ENCODE peak calls at places on chromosomes 1 and 21, in six cellular contexts. One of them, this sample, is unnamed.

GRCh38 chr1:237748192-237748591 is 142.5 kb downstream of the ZP4 start:
- DNase-seq in right cardiac atrium: no peak
- DNase-seq in aorta: no peak
- DNase-seq in body of pancreas: no peak
- DNase-seq in psoas muscle: no peak
- DNase-seq in adrenal gland: no peak
- DNase-seq in this sample: no peak

GRCh38 chr1:113677250-113678158 is 81.8 kb downstream of the PHTF1 start:
- DNase-seq in adrenal gland: peak; percentile 78
- DNase-seq in aorta: no peak
- DNase-seq in right cardiac atrium: peak; percentile 26
- DNase-seq in psoas muscle: peak; percentile 58
- DNase-seq in body of pancreas: peak; percentile 52
- DNase-seq in this sample: no peak

GRCh38 chr1:203186446-203187305 is at the start of gene CHI3L1:
- DNase-seq in adrenal gland: no peak
- DNase-seq in right cardiac atrium: no peak
- DNase-seq in aorta: no peak
- DNase-seq in body of pancreas: peak; percentile 48
- DNase-seq in psoas muscle: no peak
- DNase-seq in this sample: no peak

GRCh38 chr1:71184410-71184809 is 103.6 kb upstream of the ZRANB2 start:
- DNase-seq in aorta: no peak
- DNase-seq in psoas muscle: no peak
- DNase-seq in right cardiac atrium: no peak
- DNase-seq in body of pancreas: no peak
- DNase-seq in adrenal gland: no peak
- DNase-seq in this sample: no peak

GRCh38 chr21:44067011-44067839 is 40.0 kb upstream of the PWP2 start:
- DNase-seq in aorta: no peak
- DNase-seq in right cardiac atrium: no peak
- DNase-seq in body of pancreas: no peak
- DNase-seq in psoas muscle: no peak
- DNase-seq in adrenal gland: no peak
- DNase-seq in this sample: no peak

GRCh38 chr1:1614204-1614953 is 921 bp upstream of the MIB2 start:
- DNase-seq in body of pancreas: peak; percentile 76
- DNase-seq in psoas muscle: peak; percentile 54
- DNase-seq in aorta: peak; percentile 67
- DNase-seq in adrenal gland: peak; percentile 90
- DNase-seq in right cardiac atrium: peak; percentile 54
- DNase-seq in this sample: no peak

GRCh38 chr1:29389533-29390041 is 153.3 kb downstream of the PTPRU start:
- DNase-seq in right cardiac atrium: no peak
- DNase-seq in aorta: no peak
- DNase-seq in body of pancreas: no peak
- DNase-seq in psoas muscle: no peak
- DNase-seq in adrenal gland: no peak
- DNase-seq in this sample: no peak

GRCh38 chr1:31797216-31797615 is 18.6 kb downstream of the SPOCD1 start:
- DNase-seq in adrenal gland: peak; percentile 5
- DNase-seq in right cardiac atrium: no peak
- DNase-seq in aorta: no peak
- DNase-seq in body of pancreas: no peak
- DNase-seq in psoas muscle: peak; percentile 4
- DNase-seq in this sample: no peak

GRCh38 chr21:29335720-29336119 is 37.0 kb downstream of the BACH1 start:
- DNase-seq in adrenal gland: no peak
- DNase-seq in aorta: no peak
- DNase-seq in body of pancreas: no peak
- DNase-seq in right cardiac atrium: no peak
- DNase-seq in psoas muscle: no peak
- DNase-seq in this sample: no peak

GRCh38 chr1:56954664-56955063 is 11.2 kb downstream of the C8B start:
- DNase-seq in aorta: no peak
- DNase-seq in right cardiac atrium: no peak
- DNase-seq in psoas muscle: no peak
- DNase-seq in adrenal gland: no peak
- DNase-seq in body of pancreas: no peak
- DNase-seq in this sample: no peak

GRCh38 chr1:59926381-59927243 is at the start of gene CYP2J2:
- DNase-seq in psoas muscle: peak; percentile 79
- DNase-seq in body of pancreas: peak; percentile 61
- DNase-seq in adrenal gland: peak; percentile 45
- DNase-seq in right cardiac atrium: peak; percentile 60
- DNase-seq in aorta: peak; percentile 63
- DNase-seq in this sample: peak; percentile 86

GRCh38 chr1:154306151-154306550 is 14.7 kb upstream of the AQP10 start:
- DNase-seq in aorta: no peak
- DNase-seq in adrenal gland: no peak
- DNase-seq in right cardiac atrium: no peak
- DNase-seq in psoas muscle: no peak
- DNase-seq in body of pancreas: no peak
- DNase-seq in this sample: no peak

GRCh38 chr21:43917515-43918384 is 52.7 kb downstream of the AGPAT3 start:
- DNase-seq in aorta: peak; percentile 8
- DNase-seq in adrenal gland: no peak
- DNase-seq in right cardiac atrium: no peak
- DNase-seq in body of pancreas: no peak
- DNase-seq in psoas muscle: no peak
- DNase-seq in this sample: peak; percentile 13

GRCh38 chr1:65425697-65426096 is 5.2 kb downstream of the LEPR start:
- DNase-seq in aorta: no peak
- DNase-seq in psoas muscle: no peak
- DNase-seq in right cardiac atrium: no peak
- DNase-seq in body of pancreas: no peak
- DNase-seq in adrenal gland: no peak
- DNase-seq in this sample: no peak

GRCh38 chr1:11550664-11551283 is 71.8 kb downstream of the DISP3 start:
- DNase-seq in adrenal gland: peak; percentile 78
- DNase-seq in psoas muscle: no peak
- DNase-seq in body of pancreas: peak; percentile 65
- DNase-seq in aorta: no peak
- DNase-seq in right cardiac atrium: peak; percentile 59
- DNase-seq in this sample: peak; percentile 58

DNA sequence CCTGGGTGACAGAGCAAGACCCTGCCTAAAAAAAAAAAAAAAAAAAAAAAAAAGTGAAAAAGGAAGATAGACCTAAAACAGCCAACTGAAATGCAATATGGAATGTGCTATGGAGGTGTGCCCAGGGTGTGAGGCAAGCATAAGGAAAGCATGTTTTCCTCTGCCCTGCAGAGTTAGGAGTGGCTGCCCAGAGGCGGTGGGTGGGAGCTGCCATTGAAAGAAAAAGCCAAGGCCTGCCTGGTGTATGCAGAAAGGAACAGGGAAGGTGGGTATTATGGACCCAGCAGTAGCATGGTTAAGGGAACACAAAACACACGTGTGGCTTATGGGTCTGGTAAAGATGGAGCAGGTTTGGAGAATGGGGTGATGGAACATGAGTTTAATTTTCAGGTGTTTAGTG is 8.9 kb downstream of the CD244 start:
- DNase-seq in adrenal gland: no peak
- DNase-seq in psoas muscle: no peak
- DNase-seq in body of pancreas: no peak
- DNase-seq in aorta: no peak
- DNase-seq in right cardiac atrium: no peak
- DNase-seq in this sample: no peak
- H3K4me3 ChIP-seq in adrenal gland: no peak overlapping the region
- H3K4me3 ChIP-seq in psoas muscle: no peak overlapping the region
- H3K4me3 ChIP-seq in body of pancreas: no peak overlapping the region
- H3K4me3 ChIP-seq in aorta: no peak overlapping the region
- H3K4me3 ChIP-seq in right cardiac atrium: no peak overlapping the region
- H3K4me3 ChIP-seq in this sample: no peak overlapping the region

DNA sequence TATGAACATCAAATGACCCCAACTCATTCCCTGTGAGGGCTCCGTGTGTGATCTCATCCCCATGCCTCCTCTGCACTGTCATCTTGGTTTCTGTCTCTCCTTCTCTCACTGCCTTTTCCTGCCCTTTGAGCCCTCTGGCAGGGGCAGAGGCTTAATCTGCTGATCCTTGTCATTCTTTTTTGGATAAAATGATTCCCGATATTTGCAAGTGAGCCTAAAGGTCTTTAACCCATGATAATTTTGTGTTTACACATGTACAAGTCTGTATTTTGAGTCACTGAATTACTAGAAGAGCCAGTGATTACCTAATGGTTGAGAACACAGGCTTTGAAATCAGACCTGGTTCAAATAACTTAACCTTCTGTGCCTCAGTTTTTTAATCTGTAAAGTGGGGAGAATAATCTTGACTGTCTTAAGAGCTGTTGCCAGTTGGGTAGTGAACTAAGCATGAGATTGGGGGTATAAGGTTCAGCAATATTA is 1.8 kb downstream of the ECHDC2 start:
- DNase-seq in psoas muscle: no peak
- DNase-seq in right cardiac atrium: no peak
- DNase-seq in aorta: no peak
- DNase-seq in adrenal gland: no peak
- DNase-seq in body of pancreas: no peak
- DNase-seq in this sample: no peak
- H3K4me3 ChIP-seq in psoas muscle: no peak overlapping the region
- H3K4me3 ChIP-seq in right cardiac atrium: no peak overlapping the region
- H3K4me3 ChIP-seq in aorta: no peak overlapping the region
- H3K4me3 ChIP-seq in adrenal gland: no peak overlapping the region
- H3K4me3 ChIP-seq in body of pancreas: no peak overlapping the region
- H3K4me3 ChIP-seq in this sample: no peak overlapping the region

GRCh38 chr21:41360072-41360821 is 1.6 kb upstream of the MX2 start:
- DNase-seq in right cardiac atrium: peak; percentile 80
- DNase-seq in body of pancreas: peak; percentile 81
- DNase-seq in aorta: no peak
- DNase-seq in adrenal gland: no peak
- DNase-seq in psoas muscle: peak; percentile 77
- DNase-seq in this sample: peak; percentile 47

GRCh38 chr21:41361786-41362604 is at the start of gene MX2:
- DNase-seq in right cardiac atrium: peak; percentile 88
- DNase-seq in adrenal gland: peak; percentile 47
- DNase-seq in aorta: peak; percentile 76
- DNase-seq in body of pancreas: peak; percentile 71
- DNase-seq in psoas muscle: peak; percentile 87
- DNase-seq in this sample: peak; percentile 79

GRCh38 chr21:41362605-41363369 is 960 bp downstream of the MX2 start:
- DNase-seq in body of pancreas: no peak
- DNase-seq in adrenal gland: no peak
- DNase-seq in right cardiac atrium: no peak
- DNase-seq in psoas muscle: no peak
- DNase-seq in aorta: no peak
- DNase-seq in this sample: no peak

GRCh38 chr21:41359289-41359688 is 2.5 kb upstream of the MX2 start:
- DNase-seq in adrenal gland: no peak
- DNase-seq in psoas muscle: no peak
- DNase-seq in body of pancreas: no peak
- DNase-seq in aorta: no peak
- DNase-seq in right cardiac atrium: no peak
- DNase-seq in this sample: no peak

DNA sequence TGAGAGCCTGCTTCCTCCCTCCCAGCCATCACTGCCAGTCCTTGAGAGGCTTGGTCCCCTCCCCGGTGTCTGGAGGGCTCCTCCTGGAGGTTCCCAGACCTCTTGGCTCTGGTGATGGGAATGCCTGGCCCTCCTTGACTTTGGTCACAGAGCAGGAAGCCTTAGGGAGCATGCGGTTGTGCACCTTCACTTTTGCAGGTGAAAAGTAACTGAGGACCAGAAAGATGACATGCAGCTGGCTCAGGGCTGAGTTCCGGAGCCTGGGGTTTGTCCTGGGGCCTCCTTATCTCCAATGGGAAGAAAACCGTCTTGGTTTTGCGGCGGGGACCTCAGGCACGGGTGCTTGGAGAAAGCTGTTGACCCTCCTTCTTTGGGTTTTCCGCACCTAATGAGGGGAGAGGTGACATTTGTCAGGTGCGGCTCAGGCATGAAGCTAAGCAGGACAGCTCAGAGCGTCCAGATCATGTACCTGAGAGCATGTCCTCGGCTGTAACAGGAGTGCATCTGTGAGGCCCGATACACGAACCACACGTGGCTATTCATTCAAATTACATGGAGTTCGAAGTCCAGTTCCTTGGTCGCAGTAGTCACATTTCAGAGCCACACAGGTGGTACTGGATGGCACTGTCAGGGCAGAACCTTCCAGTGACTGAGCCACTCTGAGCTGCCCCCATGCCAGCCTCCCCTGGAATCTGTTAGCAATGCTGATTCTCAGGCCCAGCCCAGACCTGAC is 608 bp upstream of the MX2 start:
- DNase-seq in aorta: no peak
- DNase-seq in right cardiac atrium: no peak
- DNase-seq in psoas muscle: no peak
- DNase-seq in adrenal gland: no peak
- DNase-seq in body of pancreas: no peak
- DNase-seq in this sample: no peak
- H3K4me3 ChIP-seq in aorta: no peak overlapping the region
- H3K4me3 ChIP-seq in right cardiac atrium: no peak overlapping the region
- H3K4me3 ChIP-seq in psoas muscle: peak overlapping the region; percentile 51
- H3K4me3 ChIP-seq in adrenal gland: no peak overlapping the region
- H3K4me3 ChIP-seq in body of pancreas: no peak overlapping the region
- H3K4me3 ChIP-seq in this sample: peak overlapping the region; percentile 67

GRCh38 chr1:167450843-167451242 is 67.5 kb downstream of the CD247 start:
- DNase-seq in aorta: no peak
- DNase-seq in body of pancreas: no peak
- DNase-seq in adrenal gland: no peak
- DNase-seq in right cardiac atrium: no peak
- DNase-seq in psoas muscle: no peak
- DNase-seq in this sample: no peak

GRCh38 chr1:167442854-167443565 is 75.3 kb downstream of the CD247 start:
- DNase-seq in body of pancreas: no peak
- DNase-seq in right cardiac atrium: no peak
- DNase-seq in psoas muscle: no peak
- DNase-seq in adrenal gland: no peak
- DNase-seq in aorta: no peak
- DNase-seq in this sample: no peak

GRCh38 chr1:167446946-167447345 is 71.4 kb downstream of the CD247 start:
- DNase-seq in aorta: no peak
- DNase-seq in right cardiac atrium: no peak
- DNase-seq in adrenal gland: no peak
- DNase-seq in body of pancreas: no peak
- DNase-seq in psoas muscle: no peak
- DNase-seq in this sample: no peak

GRCh38 chr1:167443757-167444156 is 74.6 kb downstream of the CD247 start:
- DNase-seq in right cardiac atrium: no peak
- DNase-seq in body of pancreas: no peak
- DNase-seq in aorta: no peak
- DNase-seq in psoas muscle: no peak
- DNase-seq in adrenal gland: no peak
- DNase-seq in this sample: no peak

DNA sequence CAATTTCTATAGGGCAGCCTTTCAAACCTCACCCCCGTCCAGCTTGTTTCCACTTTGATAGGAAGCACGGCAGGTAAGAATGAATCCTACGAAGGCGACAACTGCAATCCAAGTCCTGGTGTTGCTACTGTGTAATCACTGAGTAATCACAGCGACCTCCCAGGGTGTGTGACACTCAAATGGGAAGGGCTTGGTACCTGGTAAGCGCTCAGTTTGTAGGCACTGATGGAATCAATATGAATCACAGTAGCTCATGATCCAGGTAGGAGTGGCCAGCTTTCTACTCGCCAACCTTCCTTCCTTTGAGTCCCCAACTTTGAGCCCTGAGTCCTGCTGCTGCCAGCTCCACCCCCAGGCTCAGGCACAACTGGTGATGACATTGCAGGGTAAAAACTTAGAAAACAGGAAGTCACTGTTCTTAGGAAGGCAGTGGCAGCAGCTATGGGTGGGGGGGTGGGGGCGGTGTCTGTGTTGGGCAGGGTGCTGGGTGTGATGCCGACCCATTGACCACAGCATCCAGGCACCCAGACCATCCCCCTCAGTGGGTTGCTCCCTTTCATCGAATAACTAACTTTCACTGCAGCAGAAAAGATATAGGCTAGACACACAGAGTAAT is 70.7 kb downstream of the CD247 start:
- DNase-seq in psoas muscle: no peak
- DNase-seq in adrenal gland: no peak
- DNase-seq in body of pancreas: peak; percentile 64
- DNase-seq in aorta: no peak
- DNase-seq in right cardiac atrium: no peak
- DNase-seq in this sample: no peak
- H3K4me3 ChIP-seq in psoas muscle: no peak overlapping the region
- H3K4me3 ChIP-seq in adrenal gland: no peak overlapping the region
- H3K4me3 ChIP-seq in body of pancreas: no peak overlapping the region
- H3K4me3 ChIP-seq in aorta: no peak overlapping the region
- H3K4me3 ChIP-seq in right cardiac atrium: no peak overlapping the region
- H3K4me3 ChIP-seq in this sample: no peak overlapping the region